ENCODE peak calls at places on chromosomes 12 and 14, in nine cellular contexts. One of them, this sample, is unnamed.

GRCh38 chr12:5154091-5154490 is 110.4 kb downstream of the KCNA5 start:
- DNase-seq in progenitor cell of endocrine pancreas: no peak
- DNase-seq in NCI-H2081: no peak
- DNase-seq in Right ventricle myocardium superior: no peak
- DNase-seq in astrocyte of the spinal cord: no peak
- DNase-seq in Caki2: no peak
- DNase-seq in GM04504: no peak
- DNase-seq in A549: no peak
- DNase-seq in GM03348: no peak
- DNase-seq in this sample: peak; percentile 70

GRCh38 chr14:63840981-63841380 is 11.8 kb upstream of the SYNE2 start:
- DNase-seq in NCI-H2081: no peak
- DNase-seq in Caki2: no peak
- DNase-seq in Right ventricle myocardium superior: peak; percentile 45
- DNase-seq in A549: no peak
- DNase-seq in progenitor cell of endocrine pancreas: no peak
- DNase-seq in astrocyte of the spinal cord: no peak
- DNase-seq in GM03348: no peak
- DNase-seq in GM04504: no peak
- DNase-seq in this sample: no peak

GRCh38 chr12:75478395-75478794 is 2.2 kb upstream of the GLIPR1 start:
- DNase-seq in astrocyte of the spinal cord: peak; percentile 46
- DNase-seq in progenitor cell of endocrine pancreas: no peak
- DNase-seq in Right ventricle myocardium superior: no peak
- DNase-seq in GM03348: peak; percentile 57
- DNase-seq in Caki2: no peak
- DNase-seq in NCI-H2081: no peak
- DNase-seq in A549: no peak
- DNase-seq in GM04504: no peak
- DNase-seq in this sample: no peak

GRCh38 chr12:51687142-51687935 is 96.3 kb downstream of the SCN8A start:
- DNase-seq in Right ventricle myocardium superior: no peak
- DNase-seq in progenitor cell of endocrine pancreas: no peak
- DNase-seq in Caki2: no peak
- DNase-seq in A549: no peak
- DNase-seq in GM03348: peak; percentile 66
- DNase-seq in GM04504: peak; percentile 62
- DNase-seq in NCI-H2081: no peak
- DNase-seq in astrocyte of the spinal cord: peak; percentile 33
- DNase-seq in this sample: no peak

GRCh38 chr12:60710246-60710645 is 1114.4 kb downstream of the SLC16A7 start:
- DNase-seq in Caki2: no peak
- DNase-seq in A549: no peak
- DNase-seq in Right ventricle myocardium superior: no peak
- DNase-seq in GM03348: no peak
- DNase-seq in NCI-H2081: peak; percentile 8
- DNase-seq in astrocyte of the spinal cord: no peak
- DNase-seq in GM04504: no peak
- DNase-seq in progenitor cell of endocrine pancreas: no peak
- DNase-seq in this sample: no peak

GRCh38 chr12:53949631-53950440 is 4.9 kb upstream of the HOXC12 start:
- DNase-seq in NCI-H2081: no peak
- DNase-seq in GM03348: no peak
- DNase-seq in Right ventricle myocardium superior: no peak
- DNase-seq in astrocyte of the spinal cord: no peak
- DNase-seq in Caki2: no peak
- DNase-seq in progenitor cell of endocrine pancreas: no peak
- DNase-seq in A549: no peak
- DNase-seq in GM04504: no peak
- DNase-seq in this sample: peak; percentile 75

GRCh38 chr12:117105902-117106301 is 6.7 kb upstream of the TESC start:
- DNase-seq in GM04504: no peak
- DNase-seq in GM03348: no peak
- DNase-seq in astrocyte of the spinal cord: no peak
- DNase-seq in Right ventricle myocardium superior: no peak
- DNase-seq in NCI-H2081: no peak
- DNase-seq in A549: no peak
- DNase-seq in progenitor cell of endocrine pancreas: no peak
- DNase-seq in Caki2: no peak
- DNase-seq in this sample: no peak

GRCh38 chr14:103923863-103924262 is 4.4 kb upstream of the TDRD9 start:
- DNase-seq in GM04504: no peak
- DNase-seq in Right ventricle myocardium superior: peak; percentile 69
- DNase-seq in astrocyte of the spinal cord: no peak
- DNase-seq in A549: no peak
- DNase-seq in GM03348: no peak
- DNase-seq in Caki2: no peak
- DNase-seq in NCI-H2081: peak; percentile 61
- DNase-seq in progenitor cell of endocrine pancreas: no peak
- DNase-seq in this sample: no peak

GRCh38 chr14:85439696-85440328 is 90.1 kb upstream of the FLRT2 start:
- DNase-seq in GM03348: peak; percentile 76
- DNase-seq in GM04504: no peak
- DNase-seq in progenitor cell of endocrine pancreas: no peak
- DNase-seq in Caki2: peak; percentile 59
- DNase-seq in Right ventricle myocardium superior: no peak
- DNase-seq in NCI-H2081: no peak
- DNase-seq in astrocyte of the spinal cord: peak; percentile 44
- DNase-seq in A549: no peak
- DNase-seq in this sample: no peak

GRCh38 chr14:68685419-68686211 is 107.3 kb downstream of the ZFP36L1 start:
- DNase-seq in Caki2: peak; percentile 55
- DNase-seq in NCI-H2081: no peak
- DNase-seq in Right ventricle myocardium superior: no peak
- DNase-seq in A549: no peak
- DNase-seq in GM03348: no peak
- DNase-seq in astrocyte of the spinal cord: peak; percentile 84
- DNase-seq in GM04504: no peak
- DNase-seq in progenitor cell of endocrine pancreas: no peak
- DNase-seq in this sample: no peak

GRCh38 chr14:73191441-73191840 is 45.9 kb upstream of the PAPLN start:
- DNase-seq in progenitor cell of endocrine pancreas: no peak
- DNase-seq in Caki2: no peak
- DNase-seq in Right ventricle myocardium superior: no peak
- DNase-seq in astrocyte of the spinal cord: no peak
- DNase-seq in GM04504: no peak
- DNase-seq in NCI-H2081: no peak
- DNase-seq in GM03348: no peak
- DNase-seq in A549: no peak
- DNase-seq in this sample: no peak

GRCh38 chr12:123907726-123908476 is 64.7 kb downstream of the CCDC92 start:
- DNase-seq in progenitor cell of endocrine pancreas: no peak
- DNase-seq in A549: no peak
- DNase-seq in NCI-H2081: no peak
- DNase-seq in Caki2: no peak
- DNase-seq in Right ventricle myocardium superior: no peak
- DNase-seq in GM04504: no peak
- DNase-seq in astrocyte of the spinal cord: no peak
- DNase-seq in GM03348: peak; percentile 57
- DNase-seq in this sample: peak; percentile 38

GRCh38 chr12:68971404-68971803 is 38.4 kb upstream of the CPM start:
- DNase-seq in Right ventricle myocardium superior: no peak
- DNase-seq in progenitor cell of endocrine pancreas: no peak
- DNase-seq in GM03348: peak; percentile 71
- DNase-seq in NCI-H2081: no peak
- DNase-seq in Caki2: peak; percentile 79
- DNase-seq in A549: peak; percentile 10
- DNase-seq in astrocyte of the spinal cord: peak; percentile 67
- DNase-seq in GM04504: no peak
- DNase-seq in this sample: no peak

GRCh38 chr12:1929241-1929984 is 11.0 kb upstream of the CACNA2D4 start:
- DNase-seq in astrocyte of the spinal cord: no peak
- DNase-seq in progenitor cell of endocrine pancreas: no peak
- DNase-seq in GM03348: no peak
- DNase-seq in Caki2: no peak
- DNase-seq in A549: no peak
- DNase-seq in Right ventricle myocardium superior: no peak
- DNase-seq in GM04504: no peak
- DNase-seq in NCI-H2081: no peak
- DNase-seq in this sample: peak; percentile 21

GRCh38 chr14:88547386-88547780 is 7.4 kb downstream of the PTPN21 start:
- DNase-seq in A549: no peak
- DNase-seq in Right ventricle myocardium superior: no peak
- DNase-seq in Caki2: no peak
- DNase-seq in NCI-H2081: no peak
- DNase-seq in GM04504: no peak
- DNase-seq in progenitor cell of endocrine pancreas: no peak
- DNase-seq in astrocyte of the spinal cord: no peak
- DNase-seq in GM03348: no peak
- DNase-seq in this sample: no peak

GRCh38 chr12:88420460-88420859 is 159.8 kb downstream of the KITLG start:
- DNase-seq in A549: peak; percentile 3
- DNase-seq in astrocyte of the spinal cord: peak; percentile 88
- DNase-seq in progenitor cell of endocrine pancreas: no peak
- DNase-seq in Right ventricle myocardium superior: no peak
- DNase-seq in NCI-H2081: no peak
- DNase-seq in Caki2: peak; percentile 23
- DNase-seq in GM04504: peak; percentile 88
- DNase-seq in GM03348: peak; percentile 75
- DNase-seq in this sample: no peak

GRCh38 chr14:66974397-66975025 is 214.7 kb upstream of the GARIN2 start:
- DNase-seq in Right ventricle myocardium superior: no peak
- DNase-seq in GM03348: peak; percentile 6
- DNase-seq in A549: no peak
- DNase-seq in astrocyte of the spinal cord: peak; percentile 7
- DNase-seq in GM04504: no peak
- DNase-seq in NCI-H2081: no peak
- DNase-seq in Caki2: no peak
- DNase-seq in progenitor cell of endocrine pancreas: no peak
- DNase-seq in this sample: no peak

GRCh38 chr12:93751864-93752610 is 74.9 kb downstream of the CRADD start:
- DNase-seq in progenitor cell of endocrine pancreas: no peak
- DNase-seq in NCI-H2081: no peak
- DNase-seq in Right ventricle myocardium superior: no peak
- DNase-seq in GM03348: no peak
- DNase-seq in astrocyte of the spinal cord: peak; percentile 93
- DNase-seq in A549: no peak
- DNase-seq in Caki2: no peak
- DNase-seq in GM04504: no peak
- DNase-seq in this sample: no peak

This sample was measured in H7.